ENCODE peak calls at places on chromosomes 12 and 14, in nine cellular contexts. G is IMR-90, I is body of pancreas, K is AG04449, X is GM12865, Q is BJ, R is cardiac fibroblast, M is stomach, O is fibroblast of pulmonary artery. J is an unnamed sample.

GRCh38 chr12:45708363-45708762 is 21.1 kb upstream of the ARID2 start:
- DNase-seq in G (no peak), I (no peak), K (no peak), X (no peak), Q (no peak), R (no peak), M (no peak), O (no peak), J (no peak)

GRCh38 chr12:102478416-102479098 is 1.8 kb downstream of the IGF1 start:
- DNase-seq in G (no peak), I (no peak), K (no peak), X (peak; percentile 84), Q (no peak), R (no peak), M (peak; percentile 28), O (no peak), J (peak; percentile 48)

GRCh38 chr14:100826371-100827139 is 637 bp downstream of the MEG3 start:
- DNase-seq in G (no peak), I (no peak), K (no peak), X (no peak), Q (no peak), R (peak; percentile 15), M (no peak), O (no peak), J (no peak)

GRCh38 chr14:93017898-93018297 is 94.9 kb downstream of the CHGA start:
- DNase-seq in G (no peak), I (no peak), K (no peak), X (no peak), Q (no peak), R (no peak), M (no peak), O (no peak), J (no peak)

GRCh38 chr12:124687695-124688301 is 120.4 kb upstream of the NCOR2 start:
- DNase-seq in G (no peak), I (no peak), K (no peak), X (no peak), Q (no peak), R (peak; percentile 75), M (no peak), O (peak; percentile 54), J (no peak)

GRCh38 chr12:105933671-105934665 is 204.8 kb downstream of the NUAK1 start:
- DNase-seq in G (peak; percentile 99), I (peak; percentile 32), K (peak; percentile 92), X (no peak), Q (peak; percentile 95), R (peak; percentile 94), M (no peak), O (peak; percentile 98), J (no peak)

GRCh38 chr14:22838631-22839041 is 2.3 kb downstream of the MMP14 start:
- DNase-seq in G (peak; percentile 66), I (peak; percentile 40), K (no peak), X (peak; percentile 62), Q (peak; percentile 21), R (peak; percentile 73), M (no peak), O (peak; percentile 75), J (no peak)

GRCh38 chr12:69828897-69829296 is 3.9 kb downstream of the MYRFL start:
- DNase-seq in G (no peak), I (no peak), K (no peak), X (no peak), Q (no peak), R (no peak), M (no peak), O (no peak), J (no peak)

GRCh38 chr12:93122089-93122488 is 193.0 kb upstream of the EEA1 start:
- DNase-seq in G (peak; percentile 81), I (no peak), K (peak; percentile 71), X (no peak), Q (no peak), R (peak; percentile 51), M (no peak), O (peak; percentile 61), J (no peak)

GRCh38 chr12:32983968-32984367 is 87.4 kb upstream of the PKP2 start:
- DNase-seq in G (no peak), I (no peak), K (no peak), X (no peak), Q (no peak), R (no peak), M (no peak), O (no peak), J (no peak)

GRCh38 chr12:82862876-82863649 is 176.4 kb downstream of the TMTC2 start:
- DNase-seq in G (no peak), I (no peak), K (no peak), X (no peak), Q (no peak), R (no peak), M (no peak), O (no peak), J (no peak)

GRCh38 chr12:51622564-51622963 is 31.5 kb downstream of the SCN8A start:
- DNase-seq in G (peak; percentile 63), I (no peak), K (no peak), X (no peak), Q (no peak), R (peak; percentile 13), M (no peak), O (peak; percentile 45), J (no peak)

GRCh38 chr12:109686523-109686922 is 27.1 kb upstream of the FAM222A start:
- DNase-seq in G (no peak), I (no peak), K (no peak), X (no peak), Q (no peak), R (no peak), M (no peak), O (no peak), J (no peak)
- TF ChIP-seq CTCF in G (no peak), I (no peak), K (no peak), X (no peak), Q (no peak), R (no peak), M (no peak), O (no peak), J (no peak)

GRCh38 chr12:128853321-128854197 is at the start of gene GLT1D1:
- DNase-seq in G (no peak), I (no peak), K (no peak), X (peak; percentile 29), Q (no peak), R (no peak), M (no peak), O (no peak), J (peak; percentile 39)
- H3K4me3 ChIP-seq in G (no peak within 1 kb of the TSS), I (no peak within 1 kb of the TSS), K (no peak within 1 kb of the TSS), X (peak within 1 kb of the TSS; percentile 77), Q (no peak within 1 kb of the TSS), R (no peak within 1 kb of the TSS), M (peak within 1 kb of the TSS; percentile 36), O (no peak within 1 kb of the TSS), J (peak within 1 kb of the TSS; percentile 62)

GRCh38 chr12:111174283-111175108 is 194.4 kb downstream of the PHETA1 start:
- DNase-seq in G (no peak), I (peak; percentile 8), K (no peak), X (no peak), Q (no peak), R (no peak), M (no peak), O (no peak), J (no peak)
- TF ChIP-seq CTCF in G (no peak), I (no peak), K (no peak), X (peak; percentile 16), Q (no peak), R (peak; percentile 17), M (no peak), O (no peak), J (peak; percentile 38)

GRCh38 chr14:94110552-94111181 is at the start of gene IFI27:
- DNase-seq in G (peak; percentile 41), I (peak; percentile 25), K (no peak), X (no peak), Q (no peak), R (peak; percentile 69), M (peak; percentile 79), O (peak; percentile 64), J (no peak)
- H3K4me3 ChIP-seq in G (no peak within 1 kb of the TSS), I (no peak within 1 kb of the TSS), K (no peak within 1 kb of the TSS), X (no peak within 1 kb of the TSS), Q (no peak within 1 kb of the TSS), R (no peak within 1 kb of the TSS), M (peak within 1 kb of the TSS; percentile 33), O (no peak within 1 kb of the TSS), J (no peak within 1 kb of the TSS)

DNA sequence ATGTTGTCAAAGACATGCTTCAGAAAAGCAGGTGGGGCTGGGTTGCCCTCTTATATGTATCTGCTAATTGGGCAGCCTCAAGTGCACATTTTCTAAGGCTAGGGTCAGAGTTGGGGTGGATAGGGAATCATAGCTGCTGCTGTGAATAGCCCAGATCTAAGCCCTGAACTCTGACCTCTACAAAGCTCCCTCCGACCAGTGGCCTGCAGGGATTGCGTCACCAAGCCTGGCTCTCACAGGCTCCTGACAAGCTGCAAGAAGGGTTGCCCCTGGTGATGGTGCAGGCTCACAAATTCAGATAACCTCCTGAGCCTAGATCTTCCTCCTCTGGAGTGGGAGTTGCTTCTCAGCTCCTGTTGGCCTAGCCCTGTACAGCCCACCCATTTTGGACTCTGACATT is 5.1 kb upstream of the SUSD6 start:
- DNase-seq in G (no peak), I (no peak), K (no peak), X (no peak), Q (no peak), R (peak; percentile 20), M (no peak), O (no peak), J (no peak)
- TF ChIP-seq CTCF in G (no peak), I (no peak), K (no peak), X (no peak), Q (no peak), R (no peak), M (no peak), O (no peak), J (no peak)

GRCh38 chr14:48693793-48694192 is 892.4 kb downstream of the RPS29 start:
- DNase-seq in G (no peak), I (no peak), K (no peak), X (no peak), Q (no peak), R (no peak), M (no peak), O (no peak), J (no peak)
- H3K4me3 ChIP-seq in G (no peak overlapping the region), I (no peak overlapping the region), K (no peak overlapping the region), X (no peak overlapping the region), Q (no peak overlapping the region), R (no peak overlapping the region), M (no peak overlapping the region), O (no peak overlapping the region), J (no peak overlapping the region)

DNA sequence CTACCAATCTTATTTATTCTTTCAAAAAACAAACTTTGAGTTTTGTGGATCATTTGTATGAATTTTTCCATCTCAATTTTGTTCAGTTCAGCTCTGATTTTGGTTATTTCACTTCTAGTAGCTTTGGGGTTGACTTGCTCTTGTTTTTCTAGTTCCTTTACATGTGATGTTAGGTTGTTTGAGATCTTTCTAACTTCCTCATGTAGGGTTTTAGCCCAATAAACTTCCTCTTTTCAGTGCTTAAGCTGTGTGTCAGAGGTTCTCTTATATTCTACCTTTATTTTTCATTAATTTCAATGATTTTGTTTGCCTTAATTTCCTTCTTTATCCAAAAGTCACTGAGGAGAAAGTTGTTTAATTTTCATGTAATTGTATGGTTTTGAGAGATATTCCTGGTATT is 860.4 kb upstream of the FBXO33 start:
- DNase-seq in G (no peak), I (no peak), K (no peak), X (no peak), Q (no peak), R (no peak), M (no peak), O (no peak), J (no peak)
- TF ChIP-seq CTCF in G (no peak), I (no peak), K (no peak), X (no peak), Q (no peak), R (no peak), M (no peak), O (no peak), J (no peak)

J was measured in GM06990.